ENCODE peak calls at places on chromosome 11, in four cellular contexts. P is fibroblast of lung, R is hepatocyte, U is GM23338. S is an unnamed sample.

GRCh38 chr11:65855927-65856363 is 2.0 kb downstream of the CFL1 start:
- DNase-seq in U (no peak), R (peak; percentile 13), P (no peak), S (no peak)

GRCh38 chr11:46335858-46336600 is 11.2 kb upstream of the DGKZ start:
- DNase-seq in U (no peak), R (no peak), P (no peak), S (no peak)

GRCh38 chr11:122951231-122951630 is 30.4 kb downstream of the BSX start:
- DNase-seq in P (no peak), R (no peak), U (no peak), S (no peak)

GRCh38 chr11:66365711-66366619 is 5.6 kb downstream of the SLC29A2 start:
- DNase-seq in R (peak; percentile 4), U (no peak), P (no peak), S (no peak)

GRCh38 chr11:119461250-119461963 is 38.4 kb upstream of the THY1 start:
- DNase-seq in P (no peak), R (no peak), U (peak; percentile 19), S (peak; percentile 37)

GRCh38 chr11:101759771-101760450 is 154.9 kb upstream of the CEP126 start:
- DNase-seq in U (peak; percentile 8), P (no peak), R (no peak), S (no peak)

GRCh38 chr11:11577246-11577855 is 44.5 kb downstream of the GALNT18 start:
- DNase-seq in P (peak; percentile 42), U (no peak), R (no peak), S (no peak)

GRCh38 chr11:12381875-12382274 is 4.5 kb downstream of the PARVA start:
- DNase-seq in U (no peak), R (no peak), P (no peak), S (no peak)

GRCh38 chr11:124801014-124801413 is 808 bp upstream of the MSANTD2 start:
- DNase-seq in U (no peak), P (peak; percentile 59), R (peak; percentile 30), S (peak; percentile 49)

GRCh38 chr11:113345978-113346377 is 31.6 kb downstream of the TTC12 start:
- DNase-seq in U (no peak), P (peak; percentile 7), R (peak; percentile 21), S (peak; percentile 96)

GRCh38 chr11:27317751-27318150 is 45.3 kb downstream of the CCDC34 start:
- DNase-seq in U (no peak), P (peak; percentile 81), R (peak; percentile 26), S (peak; percentile 53)

GRCh38 chr11:111944651-111945051 is 7.5 kb downstream of the DIXDC1 start:
- DNase-seq in R (no peak), U (no peak), P (peak; percentile 98), S (peak; percentile 88)

DNA sequence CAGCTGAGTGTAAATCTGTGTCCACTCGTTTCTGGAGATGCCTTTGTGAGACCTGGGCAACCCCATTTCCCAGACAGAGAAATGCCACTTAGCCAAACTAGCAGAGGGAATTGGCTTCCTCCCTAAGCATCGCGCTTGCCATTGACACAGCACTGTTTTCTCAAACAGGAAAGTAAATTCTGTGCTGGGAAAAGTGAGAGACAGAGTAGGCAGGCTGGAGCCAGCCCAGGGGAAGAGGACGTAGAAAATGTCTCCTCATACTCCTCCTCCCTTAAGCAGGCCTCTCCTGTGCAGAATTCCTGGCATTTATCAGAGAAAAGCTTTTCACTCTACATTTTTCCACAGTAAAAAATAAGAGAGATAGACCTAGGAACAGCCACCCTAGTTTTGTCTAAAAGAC is 99.1 kb upstream of the AMOTL1 start:
- DNase-seq in R (no peak), U (no peak), P (no peak), S (no peak)
- TF ChIP-seq CTCF in R (no peak), U (no peak), P (no peak), S (no peak)

GRCh38 chr11:76667271-76667818 is 3.2 kb downstream of the LRRC32 start:
- DNase-seq in P (no peak), U (no peak), R (no peak), S (no peak)

GRCh38 chr11:76666830-76667229 is 3.7 kb downstream of the LRRC32 start:
- DNase-seq in P (no peak), R (no peak), U (no peak), S (no peak)

GRCh38 chr11:76665172-76665571 is 5.4 kb downstream of the LRRC32 start:
- DNase-seq in U (no peak), R (no peak), P (no peak), S (no peak)

GRCh38 chr11:76665921-76666351 is 4.6 kb downstream of the LRRC32 start:
- DNase-seq in U (no peak), P (no peak), R (no peak), S (no peak)

DNA sequence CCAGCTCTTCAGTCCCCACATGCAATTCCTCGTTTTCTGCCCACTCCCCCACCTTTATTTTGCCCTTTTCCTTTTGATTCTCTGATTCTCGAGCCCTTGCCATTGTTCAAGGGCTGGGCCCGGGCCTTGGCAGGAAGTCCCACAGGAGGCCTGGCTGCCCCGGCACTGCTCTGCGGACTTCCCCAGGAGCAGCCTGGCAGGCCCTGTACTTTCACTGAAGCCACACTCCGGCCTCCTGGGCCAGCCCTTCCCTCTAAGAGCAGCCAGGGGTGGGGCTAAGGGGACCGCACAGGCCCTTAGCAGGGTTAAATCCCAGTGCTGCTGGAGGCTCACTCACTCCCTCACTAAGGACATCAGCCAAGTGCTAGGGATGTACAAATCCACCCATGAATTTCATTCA is 4.1 kb downstream of the LRRC32 start:
- DNase-seq in U (peak; percentile 30), R (no peak), P (peak; percentile 38), S (no peak)
- H3K4me2 ChIP-seq in U (no peak overlapping the region), R (peak overlapping the region; percentile 98), P (no peak overlapping the region), S (no peak overlapping the region)

DNA sequence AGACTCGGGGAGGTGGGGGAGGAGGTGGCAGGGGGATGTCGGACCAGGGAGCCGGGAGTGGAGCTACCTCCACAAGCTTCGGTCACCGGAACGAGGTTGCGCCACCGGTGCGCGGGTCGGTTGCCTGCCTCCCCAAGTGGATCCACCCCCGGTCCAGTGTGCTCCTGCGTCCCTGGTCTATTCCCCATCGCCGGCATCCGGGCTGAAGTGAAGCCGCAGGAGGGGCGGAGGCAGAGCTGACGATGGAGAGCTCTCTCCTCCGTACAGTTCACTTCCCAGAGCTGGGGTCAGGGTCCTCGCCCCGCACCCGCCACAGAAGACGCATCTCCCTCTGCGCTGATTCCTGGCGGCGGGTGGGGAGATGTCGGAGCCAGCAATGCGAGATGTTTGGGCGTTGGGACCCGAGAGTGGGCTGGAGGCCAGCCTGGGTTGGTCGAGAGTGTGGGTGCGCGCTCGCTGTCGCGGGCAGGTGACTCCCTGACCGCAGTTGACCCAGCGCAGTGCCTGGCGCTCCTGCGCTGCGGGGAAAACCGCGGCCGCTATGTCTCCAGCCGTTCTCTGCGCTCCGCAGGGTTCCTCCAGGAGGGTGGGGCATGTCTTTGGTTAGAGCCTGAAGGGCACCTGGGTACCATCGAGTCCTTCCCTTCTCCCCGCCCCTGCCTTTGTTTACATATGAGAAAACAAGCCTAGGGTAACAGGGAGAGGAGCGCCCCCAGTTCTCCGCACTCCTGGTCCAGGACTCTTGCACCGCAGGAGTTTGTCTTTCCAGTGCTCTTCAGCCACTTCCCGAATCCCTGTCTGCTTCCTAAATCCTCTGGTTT is 1.7 kb downstream of the C11orf96 start:
- DNase-seq in R (no peak), U (peak; percentile 43), P (peak; percentile 66), S (peak; percentile 84)
- TF ChIP-seq EZH2 in R (peak; percentile 75), U (peak; percentile 74), P (peak; percentile 94), S (no peak)

GRCh38 chr11:110433393-110434333 is 3.9 kb downstream of the FDX1 start:
- DNase-seq in U (peak; percentile 48), P (peak; percentile 19), R (no peak), S (peak; percentile 25)
- TF ChIP-seq CTCF in U (no peak), P (peak; percentile 41), R (peak; percentile 59), S (peak; percentile 51)

DNA sequence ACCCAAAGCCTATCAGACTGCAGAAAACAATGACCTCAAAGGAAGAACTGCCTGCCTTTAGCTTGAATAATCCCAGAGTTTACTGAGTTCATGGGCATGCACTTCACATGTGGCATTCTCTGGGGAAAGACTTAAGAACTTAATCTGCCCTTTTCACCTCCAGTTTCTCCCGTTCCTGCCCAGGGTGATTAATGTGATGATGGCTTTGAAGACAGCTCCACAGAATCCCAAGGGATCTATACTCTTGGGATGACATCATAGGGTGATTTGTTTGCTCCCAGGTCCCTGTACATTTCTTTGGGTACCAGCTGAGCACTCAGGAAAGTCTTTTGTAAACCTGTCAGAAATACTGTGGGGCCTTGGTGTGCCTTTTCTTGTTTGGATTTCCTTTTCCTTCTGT is 14.0 kb downstream of the FJX1 start:
- DNase-seq in R (no peak), U (no peak), P (peak; percentile 20), S (no peak)
- H3K4me2 ChIP-seq in R (no peak overlapping the region), U (no peak overlapping the region), P (no peak overlapping the region), S (no peak overlapping the region)

GRCh38 chr11:91947215-91947614 is 277.4 kb upstream of the FAT3 start:
- DNase-seq in U (no peak), P (peak; percentile 83), R (no peak), S (peak; percentile 67)
- TF ChIP-seq EZH2 in U (no peak), P (no peak), R (no peak), S (no peak)

DNA sequence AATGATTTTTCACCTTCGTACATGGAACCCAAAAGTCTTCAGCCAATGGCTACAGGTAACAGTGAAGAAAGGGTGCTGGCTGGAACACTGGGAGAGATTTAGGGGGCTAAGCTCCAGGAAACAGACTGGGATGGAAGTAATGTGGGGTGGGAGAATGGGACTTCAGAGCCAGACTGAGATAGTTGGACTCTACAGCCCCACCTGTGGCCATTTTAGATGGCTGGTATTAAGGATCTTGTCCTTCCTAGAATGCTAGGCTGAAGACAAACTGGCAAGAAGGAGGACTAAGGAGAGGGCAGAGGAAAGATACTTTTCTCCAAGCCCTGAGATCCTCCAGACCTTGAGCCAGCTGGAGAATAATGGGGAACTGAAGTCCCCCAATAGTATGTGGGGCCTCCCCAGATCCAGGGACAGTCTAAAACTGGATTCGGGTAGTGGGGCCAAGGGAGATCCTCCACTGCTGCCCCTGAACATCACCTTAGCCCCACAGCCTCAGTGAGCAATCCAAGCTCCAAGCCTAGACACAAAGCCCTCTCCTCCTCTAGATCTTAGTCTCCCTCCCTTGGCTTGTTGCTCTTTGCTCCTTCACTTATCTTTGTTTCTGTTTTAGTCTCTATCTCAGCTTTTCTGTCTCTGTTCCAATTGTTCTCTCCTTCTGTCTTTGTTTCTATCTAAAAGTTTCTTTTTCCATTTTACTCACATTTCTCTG is 16.1 kb upstream of the RRAS2 start:
- DNase-seq in U (peak; percentile 73), R (no peak), P (no peak), S (no peak)
- TF ChIP-seq CTCF in U (peak; percentile 55), R (no peak), P (peak; percentile 19), S (no peak)

GRCh38 chr11:64484308-64485061 is 106.5 kb upstream of the SLC22A12 start:
- DNase-seq in P (no peak), R (no peak), U (no peak), S (no peak)
- H3K4me2 ChIP-seq in P (no peak overlapping the region), R (no peak overlapping the region), U (no peak overlapping the region), S (no peak overlapping the region)

GRCh38 chr11:1556278-1557167 is 15.5 kb downstream of the DUSP8 start:
- DNase-seq in R (no peak), P (no peak), U (peak; percentile 51), S (no peak)
- TF ChIP-seq EZH2 in R (no peak), P (no peak), U (no peak), S (no peak)

S was measured in mammary epithelial cell.